ENCODE peak calls at places on chromosomes 16 and 17, in five cellular contexts. One of them, this sample, is unnamed.

GRCh38 chr17:14813649-14814048 is 451.5 kb downstream of the PMP22 start:
- DNase-seq in MM.1S: no peak
- DNase-seq in GM12878: no peak
- DNase-seq in fibroblast of lung: no peak
- DNase-seq in mammary epithelial cell: no peak
- DNase-seq in this sample: no peak

GRCh38 chr16:74650966-74651567 is 15.6 kb downstream of the RFWD3 start:
- DNase-seq in MM.1S: no peak
- DNase-seq in fibroblast of lung: no peak
- DNase-seq in GM12878: no peak
- DNase-seq in mammary epithelial cell: no peak
- DNase-seq in this sample: peak; percentile 27

GRCh38 chr17:63116967-63117366 is 150.9 kb downstream of the TANC2 start:
- DNase-seq in MM.1S: no peak
- DNase-seq in fibroblast of lung: peak; percentile 91
- DNase-seq in mammary epithelial cell: peak; percentile 11
- DNase-seq in GM12878: no peak
- DNase-seq in this sample: no peak

GRCh38 chr16:71854369-71854948 is 8.7 kb downstream of the ATXN1L start:
- DNase-seq in fibroblast of lung: no peak
- DNase-seq in MM.1S: no peak
- DNase-seq in GM12878: no peak
- DNase-seq in mammary epithelial cell: no peak
- DNase-seq in this sample: no peak

GRCh38 chr16:7167651-7168050 is 165.0 kb upstream of the RBFOX1 start:
- DNase-seq in MM.1S: no peak
- DNase-seq in GM12878: no peak
- DNase-seq in mammary epithelial cell: no peak
- DNase-seq in fibroblast of lung: no peak
- DNase-seq in this sample: no peak

GRCh38 chr17:44775838-44776621 is 17.2 kb downstream of the ADAM11 start:
- DNase-seq in GM12878: no peak
- DNase-seq in MM.1S: no peak
- DNase-seq in fibroblast of lung: no peak
- DNase-seq in mammary epithelial cell: no peak
- DNase-seq in this sample: no peak

GRCh38 chr17:39229274-39229913 is 3.6 kb upstream of the STAC2 start:
- DNase-seq in fibroblast of lung: peak; percentile 66
- DNase-seq in mammary epithelial cell: no peak
- DNase-seq in MM.1S: no peak
- DNase-seq in GM12878: no peak
- DNase-seq in this sample: no peak

GRCh38 chr17:16415031-16415924 is at the start of gene TRPV2:
- DNase-seq in GM12878: peak; percentile 60
- DNase-seq in MM.1S: peak; percentile 63
- DNase-seq in fibroblast of lung: no peak
- DNase-seq in mammary epithelial cell: no peak
- DNase-seq in this sample: no peak

GRCh38 chr16:19294156-19294649 is 8.7 kb downstream of the CLEC19A start:
- DNase-seq in MM.1S: peak; percentile 84
- DNase-seq in fibroblast of lung: no peak
- DNase-seq in GM12878: peak; percentile 84
- DNase-seq in mammary epithelial cell: no peak
- DNase-seq in this sample: no peak

GRCh38 chr17:55672585-55673501 is 49.8 kb downstream of the TMEM100 start:
- DNase-seq in MM.1S: no peak
- DNase-seq in mammary epithelial cell: no peak
- DNase-seq in GM12878: no peak
- DNase-seq in fibroblast of lung: peak; percentile 7
- DNase-seq in this sample: no peak

GRCh38 chr16:86207350-86207749 is 303.0 kb upstream of the FOXF1 start:
- DNase-seq in GM12878: no peak
- DNase-seq in mammary epithelial cell: no peak
- DNase-seq in fibroblast of lung: no peak
- DNase-seq in MM.1S: no peak
- DNase-seq in this sample: no peak

GRCh38 chr16:56352351-56353053 is 72.8 kb downstream of the AMFR start:
- DNase-seq in fibroblast of lung: no peak
- DNase-seq in mammary epithelial cell: no peak
- DNase-seq in GM12878: no peak
- DNase-seq in MM.1S: no peak
- DNase-seq in this sample: no peak

GRCh38 chr16:51419768-51420167 is 268.7 kb upstream of the SALL1 start:
- DNase-seq in fibroblast of lung: no peak
- DNase-seq in GM12878: no peak
- DNase-seq in MM.1S: peak; percentile 57
- DNase-seq in mammary epithelial cell: peak; percentile 17
- DNase-seq in this sample: no peak

GRCh38 chr17:42798383-42799380 is at the start of the genes CNTD1 and COA3:
- DNase-seq in fibroblast of lung: peak; percentile 82
- DNase-seq in GM12878: peak; percentile 31
- DNase-seq in MM.1S: peak; percentile 85
- DNase-seq in mammary epithelial cell: peak; percentile 76
- DNase-seq in this sample: peak; percentile 89

GRCh38 chr16:22977294-22977697 is 163.3 kb downstream of the HS3ST2 start:
- DNase-seq in MM.1S: peak; percentile 6
- DNase-seq in GM12878: no peak
- DNase-seq in fibroblast of lung: no peak
- DNase-seq in mammary epithelial cell: peak; percentile 8
- DNase-seq in this sample: peak; percentile 3

GRCh38 chr17:69434164-69434579 is 19.7 kb downstream of the MAP2K6 start:
- DNase-seq in mammary epithelial cell: peak; percentile 78
- DNase-seq in fibroblast of lung: peak; percentile 57
- DNase-seq in MM.1S: no peak
- DNase-seq in GM12878: no peak
- DNase-seq in this sample: peak; percentile 83

GRCh38 chr16:30000768-30001631 is 5.0 kb downstream of the INO80E start:
- DNase-seq in fibroblast of lung: no peak
- DNase-seq in mammary epithelial cell: no peak
- DNase-seq in GM12878: no peak
- DNase-seq in MM.1S: no peak
- DNase-seq in this sample: no peak

GRCh38 chr16:55297062-55297909 is 26.7 kb upstream of the IRX6 start:
- DNase-seq in fibroblast of lung: peak; percentile 70
- DNase-seq in MM.1S: no peak
- DNase-seq in GM12878: no peak
- DNase-seq in mammary epithelial cell: peak; percentile 76
- DNase-seq in this sample: no peak

GRCh38 chr16:29992371-29992967 is 2.9 kb downstream of the HIRIP3 start:
- DNase-seq in MM.1S: no peak
- DNase-seq in GM12878: no peak
- DNase-seq in mammary epithelial cell: no peak
- DNase-seq in fibroblast of lung: peak; percentile 11
- DNase-seq in this sample: no peak

GRCh38 chr17:20009052-20009301 is 182 bp upstream of the SPECC1 start:
- DNase-seq in fibroblast of lung: no peak
- DNase-seq in mammary epithelial cell: no peak
- DNase-seq in GM12878: no peak
- DNase-seq in MM.1S: no peak
- DNase-seq in this sample: no peak

DNA sequence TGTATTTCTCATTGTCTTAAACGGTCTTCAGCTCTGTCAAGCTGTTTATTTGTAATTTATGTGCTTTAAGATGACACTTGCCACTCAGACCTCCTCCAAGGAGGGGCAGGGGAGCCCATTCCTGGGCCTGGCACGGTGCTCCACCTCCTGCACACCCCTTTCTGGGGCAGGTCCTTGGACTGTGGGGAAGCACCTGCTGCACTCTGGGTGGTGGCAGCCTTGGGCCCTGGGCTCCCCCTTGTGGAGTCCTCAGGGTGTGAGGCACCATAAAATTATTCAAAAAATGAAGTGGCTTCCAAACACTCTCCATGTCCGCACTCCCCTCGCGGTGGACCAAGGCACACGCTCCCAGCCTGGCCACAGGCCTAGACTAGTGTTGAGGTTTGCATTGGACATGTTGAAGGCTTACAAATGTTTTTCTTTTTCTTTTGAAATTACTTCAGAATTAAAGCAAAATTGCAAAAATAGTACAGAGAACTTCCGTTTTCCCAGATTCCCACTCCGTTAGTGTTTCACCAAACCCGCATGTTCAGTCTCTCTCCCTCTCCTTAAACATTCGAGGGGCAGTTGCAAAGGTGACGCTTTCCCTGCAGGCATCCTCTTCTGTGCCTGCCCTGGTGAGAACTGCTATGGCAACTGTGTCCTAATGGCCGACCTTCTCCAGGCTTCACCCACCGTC is 32.4 kb downstream of the FOXK2 start:
- DNase-seq in MM.1S: peak; percentile 86
- DNase-seq in fibroblast of lung: peak; percentile 75
- DNase-seq in GM12878: no peak
- DNase-seq in mammary epithelial cell: peak; percentile 74
- DNase-seq in this sample: peak; percentile 81
- H3K9ac ChIP-seq in MM.1S: no peak overlapping the region
- H3K9ac ChIP-seq in fibroblast of lung: no peak overlapping the region
- H3K9ac ChIP-seq in GM12878: no peak overlapping the region
- H3K9ac ChIP-seq in mammary epithelial cell: no peak overlapping the region
- H3K9ac ChIP-seq in this sample: no peak overlapping the region

DNA sequence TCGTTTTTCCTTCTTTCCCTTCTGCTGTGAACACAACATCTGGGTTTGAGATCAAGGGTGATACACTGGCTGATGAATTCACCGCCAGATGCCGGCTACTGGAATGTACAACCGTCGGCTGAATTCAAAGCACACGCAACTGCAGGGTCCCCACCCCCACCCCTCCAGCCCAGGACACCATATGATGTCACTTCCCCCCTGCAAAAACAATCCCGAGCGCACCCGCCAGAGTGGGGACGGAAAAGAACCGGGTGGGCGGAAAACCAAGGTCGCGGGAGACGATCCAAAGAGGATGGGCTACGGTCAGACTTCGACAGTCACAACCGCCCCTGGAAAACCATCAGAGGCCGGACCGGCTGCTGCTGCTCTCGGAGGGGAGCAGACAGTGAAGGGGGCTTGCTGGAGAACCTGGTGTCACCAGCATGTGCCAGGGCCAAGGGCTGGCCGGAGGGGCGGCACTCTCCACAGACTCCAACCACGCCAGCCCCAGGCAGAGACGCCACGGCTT is 23.3 kb downstream of the CEP295NL start:
- DNase-seq in MM.1S: no peak
- DNase-seq in mammary epithelial cell: peak; percentile 13
- DNase-seq in fibroblast of lung: peak; percentile 95
- DNase-seq in GM12878: no peak
- DNase-seq in this sample: peak; percentile 64
- H3K9ac ChIP-seq in MM.1S: no peak overlapping the region
- H3K9ac ChIP-seq in mammary epithelial cell: no peak overlapping the region
- H3K9ac ChIP-seq in fibroblast of lung: peak overlapping the region; percentile 73
- H3K9ac ChIP-seq in GM12878: no peak overlapping the region
- H3K9ac ChIP-seq in this sample: peak overlapping the region; percentile 71

DNA sequence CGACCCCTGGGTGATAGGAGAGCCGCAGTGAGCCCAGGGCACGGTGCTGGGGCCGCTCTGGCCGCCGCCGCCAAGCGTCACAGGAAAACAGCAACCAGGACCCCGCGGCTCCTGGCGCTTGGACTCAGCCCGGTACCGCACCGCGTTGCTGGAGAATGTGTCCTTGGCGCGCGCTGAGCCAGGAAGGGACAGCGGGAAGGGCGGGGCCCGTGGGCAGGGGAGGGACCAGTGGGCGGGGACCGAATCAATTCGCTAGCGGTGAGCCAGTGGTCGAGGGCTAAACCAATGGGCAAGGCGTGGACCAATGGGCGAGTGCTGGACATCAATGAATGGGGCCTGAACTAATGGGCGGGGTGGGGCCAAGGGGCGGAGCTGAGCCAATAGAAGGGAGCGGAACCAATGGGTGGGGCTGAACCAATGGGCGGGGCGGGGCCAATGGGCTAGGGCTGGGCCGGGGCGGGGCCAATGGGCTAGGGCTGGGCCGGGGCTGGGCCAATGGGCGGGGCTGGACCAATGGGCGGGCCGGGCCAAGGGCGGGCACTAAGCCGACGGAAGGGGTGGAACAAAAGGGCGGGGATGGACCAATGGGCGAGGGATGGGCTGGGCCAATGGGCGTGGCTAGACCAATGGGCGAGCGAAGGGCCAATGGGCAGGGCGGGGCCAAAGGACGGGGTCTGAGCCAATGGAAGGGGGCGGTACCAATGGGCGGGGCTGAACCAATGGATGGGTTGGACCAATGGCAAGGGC is 6.3 kb upstream of the FLYWCH1 start:
- DNase-seq in GM12878: peak; percentile 94
- DNase-seq in mammary epithelial cell: peak; percentile 99
- DNase-seq in MM.1S: peak; percentile 98
- DNase-seq in fibroblast of lung: peak; percentile 99
- DNase-seq in this sample: peak; percentile 99
- H3K9ac ChIP-seq in GM12878: peak overlapping the region; percentile 76
- H3K9ac ChIP-seq in mammary epithelial cell: peak overlapping the region; percentile 84
- H3K9ac ChIP-seq in MM.1S: peak overlapping the region; percentile 77
- H3K9ac ChIP-seq in fibroblast of lung: peak overlapping the region; percentile 71
- H3K9ac ChIP-seq in this sample: peak overlapping the region; percentile 65

DNA sequence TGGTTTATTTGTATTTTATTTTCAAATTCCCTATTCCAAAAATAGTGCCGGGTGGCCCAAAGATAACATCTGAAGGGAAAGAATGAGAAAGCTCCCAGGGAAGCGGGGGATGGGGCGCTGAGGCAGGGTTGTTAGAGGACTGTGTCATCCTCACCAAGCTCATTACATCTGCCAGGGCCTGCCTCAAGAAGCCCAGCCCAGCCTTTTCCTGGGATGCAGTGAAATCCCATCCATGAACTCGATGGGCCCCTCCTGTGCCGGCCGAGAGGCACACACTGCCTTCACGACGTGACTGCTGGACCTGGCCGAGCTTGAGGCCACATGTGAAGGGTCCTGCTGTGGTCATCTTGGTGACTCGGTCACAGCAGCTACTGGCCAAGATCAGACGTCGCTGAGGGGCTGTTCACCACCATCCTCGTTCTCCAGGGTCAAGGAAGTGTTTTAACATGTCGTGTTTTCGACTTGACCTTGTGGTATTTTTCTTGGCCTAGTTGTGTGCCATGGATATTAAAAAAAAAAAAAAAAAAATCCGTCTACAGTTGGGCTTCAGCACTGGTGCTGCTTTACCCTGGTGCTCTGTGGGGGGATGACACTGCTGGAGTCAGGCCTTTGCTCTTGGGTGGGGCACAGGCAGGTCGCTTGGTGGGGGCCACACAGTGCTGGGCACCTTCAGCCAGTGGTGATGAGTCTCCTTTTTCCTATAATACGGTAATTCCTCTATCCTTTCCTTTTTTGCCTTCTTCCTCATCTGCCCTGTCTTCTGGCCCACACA is 4.9 kb downstream of the TIMM22 start:
- DNase-seq in mammary epithelial cell: no peak
- DNase-seq in fibroblast of lung: peak; percentile 81
- DNase-seq in GM12878: no peak
- DNase-seq in MM.1S: no peak
- DNase-seq in this sample: no peak
- H3K9ac ChIP-seq in mammary epithelial cell: no peak overlapping the region
- H3K9ac ChIP-seq in fibroblast of lung: peak overlapping the region; percentile 56
- H3K9ac ChIP-seq in GM12878: no peak overlapping the region
- H3K9ac ChIP-seq in MM.1S: no peak overlapping the region
- H3K9ac ChIP-seq in this sample: peak overlapping the region; percentile 50

GRCh38 chr17:5584383-5584951 is at the start of gene NLRP1:
- DNase-seq in MM.1S: peak; percentile 99
- DNase-seq in fibroblast of lung: peak; percentile 92
- DNase-seq in GM12878: peak; percentile 84
- DNase-seq in mammary epithelial cell: peak; percentile 99
- DNase-seq in this sample: peak; percentile 95
- H3K9ac ChIP-seq in MM.1S: peak within 1 kb of the TSS; percentile 90
- H3K9ac ChIP-seq in fibroblast of lung: peak within 1 kb of the TSS; percentile 64
- H3K9ac ChIP-seq in GM12878: peak within 1 kb of the TSS; percentile 82
- H3K9ac ChIP-seq in mammary epithelial cell: peak within 1 kb of the TSS; percentile 10
- H3K9ac ChIP-seq in this sample: peak within 1 kb of the TSS; percentile 91